ENCODE peak calls at places on chromosomes 11 and 22, in four cellular contexts. Q is CD8-positive, alpha-beta memory T cell; G is Right ventricle myocardium superior; I is NCI-H2107. U is an unnamed sample.

GRCh38 chr22:49861642-49862407 is 8.2 kb downstream of the ZBED4 start:
- DNase-seq in G (no peak), I (no peak), Q (no peak), U (no peak)

GRCh38 chr22:48560389-48560751 is 1267.3 kb downstream of the BRD1 start:
- DNase-seq in G (no peak), Q (no peak), I (no peak), U (no peak)

GRCh38 chr22:34845391-34845790 is 220.6 kb upstream of the ISX start:
- DNase-seq in Q (no peak), G (no peak), I (no peak), U (peak; percentile 14)

GRCh38 chr22:40009231-40009769 is 14.5 kb downstream of the FAM83F start:
- DNase-seq in I (no peak), G (no peak), Q (no peak), U (no peak)

GRCh38 chr11:119480375-119481020 is 57.5 kb upstream of the THY1 start:
- DNase-seq in G (no peak), I (no peak), Q (no peak), U (no peak)

GRCh38 chr22:25896098-25896497 is 154.1 kb downstream of the MYO18B start:
- DNase-seq in Q (no peak), I (no peak), G (no peak), U (no peak)

GRCh38 chr22:48758905-48759875 is 1068.5 kb downstream of the BRD1 start:
- DNase-seq in G (peak; percentile 24), I (no peak), Q (no peak), U (no peak)

GRCh38 chr11:86360775-86361395 is 13.8 kb upstream of the CCDC81 start:
- DNase-seq in I (no peak), G (no peak), Q (no peak), U (peak; percentile 48)

GRCh38 chr11:87712802-87713202 is 462.4 kb downstream of the RAB38 start:
- DNase-seq in I (no peak), G (no peak), Q (no peak), U (no peak)

GRCh38 chr11:86919557-86920210 is 35.5 kb downstream of the FZD4 start:
- DNase-seq in G (no peak), I (no peak), Q (peak; percentile 9), U (peak; percentile 81)

GRCh38 chr11:77147668-77148321 is 19.7 kb downstream of the MYO7A start:
- DNase-seq in Q (peak; percentile 57), I (peak; percentile 67), G (peak; percentile 39), U (no peak)

GRCh38 chr11:119306373-119306890 is 10.5 kb downstream of the MCAM start:
- DNase-seq in G (no peak), I (no peak), Q (peak; percentile 85), U (no peak)

U was measured in amniotic stem cell.